ENCODE peak calls at places on chromosomes 1 and 21, in four cellular contexts. One of them, this sample, is unnamed.

GRCh38 chr1:91894036-91894761 is 8.2 kb upstream of the TGFBR3 start:
- DNase-seq in HTR-8/SVneo: no peak
- DNase-seq in iris pigment epithelial cell: peak; percentile 78
- DNase-seq in Right ventricle myocardium superior: no peak
- DNase-seq in this sample: no peak

GRCh38 chr1:56516539-56517252 is 62.7 kb downstream of the PLPP3 start:
- DNase-seq in HTR-8/SVneo: no peak
- DNase-seq in iris pigment epithelial cell: peak; percentile 55
- DNase-seq in Right ventricle myocardium superior: no peak
- DNase-seq in this sample: peak; percentile 79

GRCh38 chr1:89523597-89524368 is 846 bp upstream of the LRRC8B start:
- DNase-seq in HTR-8/SVneo: no peak
- DNase-seq in iris pigment epithelial cell: peak; percentile 39
- DNase-seq in Right ventricle myocardium superior: no peak
- DNase-seq in this sample: peak; percentile 24

GRCh38 chr1:226967665-226968064 is 27.6 kb downstream of the COQ8A start:
- DNase-seq in HTR-8/SVneo: no peak
- DNase-seq in iris pigment epithelial cell: peak; percentile 73
- DNase-seq in Right ventricle myocardium superior: no peak
- DNase-seq in this sample: peak; percentile 51

GRCh38 chr1:168287237-168287664 is 6.6 kb downstream of the TBX19 start:
- DNase-seq in HTR-8/SVneo: peak; percentile 27
- DNase-seq in iris pigment epithelial cell: peak; percentile 81
- DNase-seq in Right ventricle myocardium superior: no peak
- DNase-seq in this sample: peak; percentile 26

GRCh38 chr1:206866062-206866461 is 639 bp downstream of the IL20 start:
- DNase-seq in HTR-8/SVneo: peak; percentile 22
- DNase-seq in iris pigment epithelial cell: peak; percentile 35
- DNase-seq in Right ventricle myocardium superior: no peak
- DNase-seq in this sample: no peak

GRCh38 chr1:232193451-232193783 is 436.5 kb downstream of the SIPA1L2 start:
- DNase-seq in HTR-8/SVneo: no peak
- DNase-seq in iris pigment epithelial cell: no peak
- DNase-seq in Right ventricle myocardium superior: no peak
- DNase-seq in this sample: no peak

GRCh38 chr1:33819913-33820311 is 44.0 kb upstream of the HMGB4 start:
- DNase-seq in HTR-8/SVneo: no peak
- DNase-seq in iris pigment epithelial cell: no peak
- DNase-seq in Right ventricle myocardium superior: no peak
- DNase-seq in this sample: no peak

GRCh38 chr1:206108635-206109034 is 8.6 kb downstream of the AVPR1B start:
- DNase-seq in HTR-8/SVneo: no peak
- DNase-seq in iris pigment epithelial cell: no peak
- DNase-seq in Right ventricle myocardium superior: no peak
- DNase-seq in this sample: no peak

GRCh38 chr1:220787069-220787614 is 429 bp downstream of the MTARC1 start:
- DNase-seq in HTR-8/SVneo: no peak
- DNase-seq in iris pigment epithelial cell: no peak
- DNase-seq in Right ventricle myocardium superior: no peak
- DNase-seq in this sample: peak; percentile 85

GRCh38 chr1:27603320-27603961 is 503 bp downstream of the AHDC1 start:
- DNase-seq in HTR-8/SVneo: no peak
- DNase-seq in iris pigment epithelial cell: peak; percentile 22
- DNase-seq in Right ventricle myocardium superior: peak; percentile 70
- DNase-seq in this sample: peak; percentile 38

GRCh38 chr1:108785264-108785663 is 38.8 kb downstream of the STXBP3 start:
- DNase-seq in HTR-8/SVneo: no peak
- DNase-seq in iris pigment epithelial cell: no peak
- DNase-seq in Right ventricle myocardium superior: no peak
- DNase-seq in this sample: no peak

GRCh38 chr21:27083144-27083543 is 116.3 kb upstream of the ADAMTS5 start:
- DNase-seq in HTR-8/SVneo: no peak
- DNase-seq in iris pigment epithelial cell: no peak
- DNase-seq in Right ventricle myocardium superior: no peak
- DNase-seq in this sample: no peak

GRCh38 chr1:67555487-67556296 is 125.5 kb upstream of the SERBP1 start:
- DNase-seq in HTR-8/SVneo: no peak
- DNase-seq in iris pigment epithelial cell: no peak
- DNase-seq in Right ventricle myocardium superior: no peak
- DNase-seq in this sample: no peak

GRCh38 chr1:94720091-94720793 is 99.9 kb upstream of the SLC44A3 start:
- DNase-seq in HTR-8/SVneo: no peak
- DNase-seq in iris pigment epithelial cell: no peak
- DNase-seq in Right ventricle myocardium superior: peak; percentile 49
- DNase-seq in this sample: no peak

GRCh38 chr1:4425892-4426291 is 228.5 kb upstream of the AJAP1 start:
- DNase-seq in HTR-8/SVneo: no peak
- DNase-seq in iris pigment epithelial cell: no peak
- DNase-seq in Right ventricle myocardium superior: no peak
- DNase-seq in this sample: no peak

GRCh38 chr1:30777060-30777905 is 19.7 kb upstream of the LAPTM5 start:
- DNase-seq in HTR-8/SVneo: no peak
- DNase-seq in iris pigment epithelial cell: no peak
- DNase-seq in Right ventricle myocardium superior: peak; percentile 21
- DNase-seq in this sample: no peak

GRCh38 chr1:26546375-26546774 is 16.8 kb downstream of the RPS6KA1 start:
- DNase-seq in HTR-8/SVneo: no peak
- DNase-seq in iris pigment epithelial cell: no peak
- DNase-seq in Right ventricle myocardium superior: no peak
- DNase-seq in this sample: peak; percentile 52

GRCh38 chr1:56915960-56916359 is 49.9 kb downstream of the C8B start:
- DNase-seq in HTR-8/SVneo: no peak
- DNase-seq in iris pigment epithelial cell: no peak
- DNase-seq in Right ventricle myocardium superior: peak; percentile 47
- DNase-seq in this sample: no peak

GRCh38 chr1:25763493-25763892 is 36.5 kb upstream of the SELENON start:
- DNase-seq in HTR-8/SVneo: no peak
- DNase-seq in iris pigment epithelial cell: no peak
- DNase-seq in Right ventricle myocardium superior: no peak
- DNase-seq in this sample: no peak

GRCh38 chr1:227788279-227789041 is 27.0 kb upstream of the PRSS38 start:
- DNase-seq in HTR-8/SVneo: peak; percentile 83
- DNase-seq in iris pigment epithelial cell: peak; percentile 44
- DNase-seq in Right ventricle myocardium superior: peak; percentile 85
- DNase-seq in this sample: peak; percentile 80

GRCh38 chr1:149846600-149847466 is 52.5 kb upstream of the BOLA1 start:
- DNase-seq in HTR-8/SVneo: no peak
- DNase-seq in iris pigment epithelial cell: no peak
- DNase-seq in Right ventricle myocardium superior: no peak
- DNase-seq in this sample: no peak

GRCh38 chr1:26049531-26050254 is 3.8 kb upstream of the SLC30A2 start:
- DNase-seq in HTR-8/SVneo: no peak
- DNase-seq in iris pigment epithelial cell: peak; percentile 9
- DNase-seq in Right ventricle myocardium superior: no peak
- DNase-seq in this sample: no peak

GRCh38 chr1:198679535-198680173 is 40.8 kb downstream of the PTPRC start:
- DNase-seq in HTR-8/SVneo: no peak
- DNase-seq in iris pigment epithelial cell: no peak
- DNase-seq in Right ventricle myocardium superior: peak; percentile 44
- DNase-seq in this sample: no peak

GRCh38 chr1:2543543-2544092 is 12.6 kb upstream of the TNFRSF14 start:
- DNase-seq in HTR-8/SVneo: no peak
- DNase-seq in iris pigment epithelial cell: no peak
- DNase-seq in Right ventricle myocardium superior: no peak
- DNase-seq in this sample: no peak

GRCh38 chr1:107593436-107594209 is 371.4 kb downstream of the VAV3 start:
- DNase-seq in HTR-8/SVneo: no peak
- DNase-seq in iris pigment epithelial cell: no peak
- DNase-seq in Right ventricle myocardium superior: no peak
- DNase-seq in this sample: peak; percentile 34

GRCh38 chr1:61444277-61444676 is 280.7 kb downstream of the TM2D1 start:
- DNase-seq in HTR-8/SVneo: no peak
- DNase-seq in iris pigment epithelial cell: no peak
- DNase-seq in Right ventricle myocardium superior: no peak
- DNase-seq in this sample: no peak

GRCh38 chr1:22915816-22916468 is 56.7 kb downstream of the LACTBL1 start:
- DNase-seq in HTR-8/SVneo: no peak
- DNase-seq in iris pigment epithelial cell: no peak
- DNase-seq in Right ventricle myocardium superior: no peak
- DNase-seq in this sample: no peak

GRCh38 chr1:232533328-232533727 is 96.6 kb downstream of the SIPA1L2 start:
- DNase-seq in HTR-8/SVneo: no peak
- DNase-seq in iris pigment epithelial cell: no peak
- DNase-seq in Right ventricle myocardium superior: no peak
- DNase-seq in this sample: no peak

GRCh38 chr1:97999320-97999719 is 78.5 kb upstream of the DPYD start:
- DNase-seq in HTR-8/SVneo: no peak
- DNase-seq in iris pigment epithelial cell: peak; percentile 97
- DNase-seq in Right ventricle myocardium superior: no peak
- DNase-seq in this sample: no peak

GRCh38 chr1:85137660-85138059 is 63.2 kb downstream of the SYDE2 start:
- DNase-seq in HTR-8/SVneo: no peak
- DNase-seq in iris pigment epithelial cell: no peak
- DNase-seq in Right ventricle myocardium superior: peak; percentile 82
- DNase-seq in this sample: no peak

This sample was measured in RWPE1.